ENCODE peak calls at places on chromosomes 7 and 10, in six cellular contexts. Y, S, P, E, C and Z are unnamed samples.

GRCh38 chr7:55132890-55133551 is 114.2 kb downstream of the EGFR start:
- DNase-seq in Y (no peak), S (peak), P (no peak), E (no peak), C (no peak), Z (peak)

GRCh38 chr10:32367793-32368453 is 21.0 kb upstream of the EPC1 start:
- DNase-seq in Y (peak), S (peak), P (no peak), E (peak), C (no peak), Z (peak)

GRCh38 chr7:22481726-22482125 is 18.3 kb downstream of the STEAP1B start:
- DNase-seq in Y (no peak), S (peak), P (no peak), E (no peak), C (no peak), Z (no peak)

GRCh38 chr7:1445341-1445740 is 13.9 kb downstream of the MICALL2 start:
- DNase-seq in Y (no peak), S (no peak), P (no peak), E (no peak), C (no peak), Z (no peak)

GRCh38 chr7:116368960-116369359 is 130.6 kb upstream of the CAV2 start:
- DNase-seq in Y (no peak), S (no peak), P (no peak), E (peak), C (no peak), Z (no peak)

GRCh38 chr7:28889290-28889689 is 68.8 kb downstream of the TRIL start:
- DNase-seq in Y (peak), S (no peak), P (no peak), E (no peak), C (no peak), Z (no peak)

GRCh38 chr10:86942441-86943315 is 14.7 kb downstream of the MMRN2 start:
- DNase-seq in Y (no peak), S (no peak), P (no peak), E (no peak), C (no peak), Z (no peak)

GRCh38 chr7:95525503-95525902 is 39.8 kb downstream of the ASB4 start:
- DNase-seq in Y (no peak), S (peak), P (no peak), E (no peak), C (no peak), Z (no peak)

GRCh38 chr10:123804716-123805115 is 86.9 kb downstream of the CPXM2 start:
- DNase-seq in Y (no peak), S (no peak), P (no peak), E (no peak), C (no peak), Z (no peak)

GRCh38 chr7:130441408-130441854 is 615 bp upstream of the CEP41 start:
- DNase-seq in Y (peak), S (no peak), P (peak), E (peak), C (no peak), Z (peak)

GRCh38 chr7:39091774-39092173 is 114.1 kb downstream of the POU6F2 start:
- DNase-seq in Y (no peak), S (no peak), P (no peak), E (no peak), C (no peak), Z (no peak)

GRCh38 chr10:12434277-12434676 is 84.9 kb downstream of the CAMK1D start:
- DNase-seq in Y (no peak), S (no peak), P (no peak), E (no peak), C (no peak), Z (no peak)

GRCh38 chr7:142188846-142189245 is 69.0 kb downstream of the PRSS58 start:
- DNase-seq in Y (no peak), S (no peak), P (no peak), E (peak), C (no peak), Z (no peak)

GRCh38 chr7:47507514-47507913 is 74.4 kb downstream of the TNS3 start:
- DNase-seq in Y (no peak), S (no peak), P (no peak), E (no peak), C (no peak), Z (no peak)

GRCh38 chr10:97584060-97584797 is at the start of gene HOGA1:
- DNase-seq in Y (peak), S (peak), P (no peak), E (peak), C (no peak), Z (peak)

GRCh38 chr7:158375034-158375433 is 212.6 kb downstream of the PTPRN2 start:
- DNase-seq in Y (no peak), S (no peak), P (no peak), E (no peak), C (no peak), Z (no peak)

GRCh38 chr7:6127129-6127490 is 95.9 kb downstream of the ANKRD61 start:
- DNase-seq in Y (no peak), S (no peak), P (no peak), E (no peak), C (no peak), Z (no peak)

GRCh38 chr7:27774717-27775328 is 34.9 kb downstream of the TAX1BP1 start:
- DNase-seq in Y (no peak), S (peak), P (peak), E (peak), C (no peak), Z (peak)

GRCh38 chr7:5441840-5442513 is 18.3 kb upstream of the TNRC18 start:
- DNase-seq in Y (no peak), S (no peak), P (no peak), E (no peak), C (no peak), Z (no peak)

GRCh38 chr10:58888957-58889356 is 287.5 kb upstream of the PHYHIPL start:
- DNase-seq in Y (no peak), S (no peak), P (no peak), E (no peak), C (no peak), Z (no peak)

GRCh38 chr10:110600487-110601101 is 33.1 kb downstream of the SMC3 start:
- DNase-seq in Y (peak), S (peak), P (peak), E (peak), C (peak), Z (peak)

GRCh38 chr7:157903715-157904114 is 566.9 kb downstream of the DNAJB6 start:
- DNase-seq in Y (no peak), S (no peak), P (no peak), E (no peak), C (no peak), Z (no peak)

GRCh38 chr7:48454750-48455192 is 283.5 kb downstream of the ABCA13 start:
- DNase-seq in Y (peak), S (no peak), P (no peak), E (no peak), C (no peak), Z (no peak)

GRCh38 chr10:43199684-43200537 is 61.7 kb downstream of the CSGALNACT2 start:
- DNase-seq in Y (peak), S (no peak), P (no peak), E (no peak), C (no peak), Z (no peak)

GRCh38 chr10:98411768-98412167 is 3.2 kb downstream of the PYROXD2 start:
- DNase-seq in Y (no peak), S (peak), P (no peak), E (no peak), C (no peak), Z (peak)

GRCh38 chr7:22864855-22865606 is 42.4 kb upstream of the TOMM7 start:
- DNase-seq in Y (peak), S (no peak), P (no peak), E (peak), C (no peak), Z (no peak)

GRCh38 chr10:113991091-113991860 is 52.4 kb upstream of the ADRB1 start:
- DNase-seq in Y (no peak), S (no peak), P (no peak), E (no peak), C (no peak), Z (no peak)

GRCh38 chr10:2111936-2112335 is 374.6 kb upstream of the ADARB2 start:
- DNase-seq in Y (peak), S (peak), P (no peak), E (peak), C (peak), Z (no peak)

GRCh38 chr10:78916227-78916626 is 152.5 kb upstream of the ZMIZ1 start:
- DNase-seq in Y (no peak), S (no peak), P (no peak), E (no peak), C (no peak), Z (no peak)

GRCh38 chr7:2191026-2191425 is 41.7 kb downstream of the MAD1L1 start:
- DNase-seq in Y (no peak), S (no peak), P (no peak), E (no peak), C (no peak), Z (no peak)

GRCh38 chr7:77415822-77416620 is at the start of gene GSAP:
- DNase-seq in Y (peak), S (peak), P (peak), E (peak), C (no peak), Z (no peak)

GRCh38 chr10:17423641-17424186 is 30.7 kb downstream of the ST8SIA6 start:
- DNase-seq in Y (no peak), S (no peak), P (peak), E (no peak), C (no peak), Z (no peak)

GRCh38 chr7:156219307-156220077 is 407.2 kb upstream of the SHH start:
- DNase-seq in Y (no peak), S (no peak), P (no peak), E (no peak), C (no peak), Z (no peak)

GRCh38 chr10:80444124-80444523 is 10.0 kb upstream of the TSPAN14 start:
- DNase-seq in Y (no peak), S (no peak), P (no peak), E (no peak), C (no peak), Z (no peak)

GRCh38 chr10:19937989-19938388 is 121.8 kb downstream of the PLXDC2 start:
- DNase-seq in Y (no peak), S (no peak), P (no peak), E (peak), C (no peak), Z (no peak)

GRCh38 chr10:35912615-35913170 is 270.6 kb upstream of the FZD8 start:
- DNase-seq in Y (no peak), S (peak), P (no peak), E (peak), C (no peak), Z (peak)

GRCh38 chr7:116591202-116592040 is 66.6 kb downstream of the CAV1 start:
- DNase-seq in Y (no peak), S (peak), P (no peak), E (no peak), C (no peak), Z (peak)

GRCh38 chr7:112880786-112881418 is 90.7 kb upstream of the TMEM168 start:
- DNase-seq in Y (no peak), S (no peak), P (no peak), E (no peak), C (no peak), Z (no peak)

GRCh38 chr10:110535958-110536891 is 31.3 kb upstream of the SMC3 start:
- DNase-seq in Y (peak), S (peak), P (no peak), E (no peak), C (no peak), Z (peak)

GRCh38 chr7:41621953-41622831 is 80.7 kb downstream of the INHBA start:
- DNase-seq in Y (no peak), S (no peak), P (no peak), E (no peak), C (no peak), Z (no peak)
- H2BK5ac ChIP-seq in Y (no peak), S (no peak), P (no peak), E (no peak), C (no peak), Z (no peak)

GRCh38 chr7:10931161-10931560 is 42.5 kb upstream of the PHF14 start:
- DNase-seq in Y (peak), S (no peak), P (no peak), E (no peak), C (no peak), Z (no peak)

GRCh38 chr7:10939911-10940747 is 33.5 kb upstream of the PHF14 start:
- DNase-seq in Y (peak), S (peak), P (peak), E (peak), C (peak), Z (peak)

GRCh38 chr7:10939237-10939910 is 34.3 kb upstream of the PHF14 start:
- DNase-seq in Y (no peak), S (no peak), P (no peak), E (no peak), C (no peak), Z (no peak)

GRCh38 chr7:10930551-10930950 is 43.1 kb upstream of the PHF14 start:
- DNase-seq in Y (no peak), S (no peak), P (no peak), E (no peak), C (no peak), Z (no peak)

GRCh38 chr7:10934292-10934691 is 39.4 kb upstream of the PHF14 start:
- DNase-seq in Y (no peak), S (peak), P (no peak), E (no peak), C (no peak), Z (peak)
- H3K27ac ChIP-seq in Y (no peak), S (no peak), P (no peak), E (no peak), C (no peak), Z (peak)

DNA sequence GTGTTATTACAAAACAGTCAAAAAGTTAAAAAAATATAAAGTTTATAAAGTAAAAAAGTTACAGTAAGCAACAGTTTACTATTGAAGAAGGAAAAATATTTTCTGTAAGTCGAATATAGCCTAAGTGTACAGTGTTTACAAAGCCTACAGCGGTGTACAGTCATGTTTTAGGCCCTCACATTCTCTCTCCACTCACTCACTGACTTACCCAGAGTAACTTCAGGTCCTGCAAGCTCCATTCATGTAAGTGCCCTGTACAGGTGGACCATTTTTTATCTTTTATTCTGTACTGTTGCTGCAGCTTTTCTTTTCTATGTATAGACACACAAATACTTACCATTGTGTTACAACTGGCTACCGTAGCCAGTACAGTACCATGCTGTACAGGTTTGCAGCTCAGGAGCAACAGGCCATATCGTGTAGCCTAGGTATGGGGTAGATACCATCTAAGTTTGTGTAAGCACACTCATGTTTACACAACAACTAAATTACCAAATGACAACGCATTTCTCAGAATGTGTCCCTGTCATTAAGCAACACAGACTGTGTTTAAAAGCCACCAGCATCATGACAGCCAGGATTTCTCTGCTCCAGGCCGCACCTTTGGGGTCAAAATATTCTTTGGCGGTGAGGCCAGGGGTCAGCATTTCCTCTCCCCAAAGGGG is 67.2 kb downstream of the DLG5 start:
- DNase-seq in Y (no peak), S (no peak), P (no peak), E (no peak), C (no peak), Z (peak)
- H2BK5ac ChIP-seq in Y (no peak), S (no peak), P (no peak), E (no peak), C (no peak), Z (no peak)

GRCh38 chr7:135757719-135758411 is 9.3 kb upstream of the FAM180A start:
- DNase-seq in Y (no peak), S (no peak), P (no peak), E (no peak), C (no peak), Z (peak)
- H3K27ac ChIP-seq in Y (no peak), S (no peak), P (peak), E (no peak), C (no peak), Z (peak)

GRCh38 chr7:100102950-100103840 is 1.8 kb downstream of the AP4M1 start:
- DNase-seq in Y (no peak), S (peak), P (no peak), E (no peak), C (no peak), Z (peak)

GRCh38 chr7:100099452-100099851 is 1.7 kb downstream of the MCM7 start:
- DNase-seq in Y (no peak), S (no peak), P (no peak), E (no peak), C (no peak), Z (no peak)

GRCh38 chr7:100101016-100101862 is at the start of the genes AP4M1 and MCM7:
- DNase-seq in Y (peak), S (peak), P (peak), E (peak), C (peak), Z (peak)

GRCh38 chr7:100098913-100099312 is 2.3 kb downstream of the MCM7 start:
- DNase-seq in Y (no peak), S (no peak), P (no peak), E (no peak), C (no peak), Z (no peak)

DNA sequence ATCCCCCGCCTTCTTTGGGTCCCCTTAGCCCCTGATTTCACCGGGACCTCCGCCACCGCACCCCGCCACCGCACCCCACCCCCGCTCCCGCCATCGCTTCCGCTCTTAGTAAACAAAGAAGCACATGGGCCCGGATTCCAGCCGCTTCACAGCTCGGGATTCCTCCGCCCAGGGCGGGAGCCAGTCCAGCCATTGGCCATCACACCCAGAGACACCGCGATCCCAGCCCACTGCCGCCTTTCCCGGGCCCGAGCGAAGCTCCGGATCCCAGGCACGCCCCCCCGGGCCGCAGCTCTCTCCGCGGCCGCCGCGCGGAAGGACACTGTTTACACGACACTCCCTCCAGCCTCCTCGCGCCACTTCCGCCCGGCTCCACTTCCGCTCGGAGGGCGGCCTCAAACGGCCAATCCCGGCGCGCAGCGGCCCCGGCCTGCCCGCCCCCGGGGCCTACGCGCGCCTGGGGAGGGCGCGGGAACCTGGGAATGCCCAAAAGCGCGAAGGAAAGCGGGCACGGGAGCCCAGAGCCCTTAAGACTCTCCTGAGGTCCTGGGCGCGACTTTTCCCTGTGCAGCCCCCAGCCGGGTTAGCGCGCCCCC is 679 bp downstream of the MCM7 start:
- DNase-seq in Y (peak), S (peak), P (peak), E (peak), C (no peak), Z (peak)
- H2BK5ac ChIP-seq in Y (peak), S (no peak), P (peak), E (peak), C (peak), Z (peak)

GRCh38 chr10:67086324-67087139 is 160.7 kb downstream of the LRRTM3 start:
- DNase-seq in Y (no peak), S (no peak), P (no peak), E (no peak), C (no peak), Z (no peak)

GRCh38 chr10:67088035-67088434 is 162.2 kb downstream of the LRRTM3 start:
- DNase-seq in Y (no peak), S (no peak), P (no peak), E (no peak), C (no peak), Z (no peak)

DNA sequence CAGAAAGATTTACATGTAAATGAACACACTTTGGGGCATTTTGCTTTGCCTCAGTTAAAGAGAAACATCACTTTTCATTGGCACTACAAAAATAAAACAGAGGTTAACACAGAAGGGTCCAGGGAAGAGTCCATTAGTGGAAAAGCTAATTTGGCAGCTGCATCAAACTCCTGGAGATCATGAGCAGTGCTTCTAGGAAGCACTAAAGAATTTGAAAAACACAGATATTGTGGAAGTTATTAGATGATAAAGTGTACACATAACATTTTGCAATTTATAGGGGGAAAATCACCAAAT is 161.3 kb downstream of the LRRTM3 start:
- DNase-seq in Y (no peak), S (no peak), P (no peak), E (no peak), C (no peak), Z (no peak)
- H3K27ac ChIP-seq in Y (no peak), S (no peak), P (no peak), E (no peak), C (no peak), Z (no peak)

GRCh38 chr7:85021090-85021704 is 165.7 kb downstream of the SEMA3D start:
- DNase-seq in Y (no peak), S (peak), P (no peak), E (no peak), C (no peak), Z (peak)
- H2BK5ac ChIP-seq in Y (no peak), S (no peak), P (no peak), E (no peak), C (no peak), Z (no peak)

GRCh38 chr10:125132331-125132730 is 28.0 kb downstream of the CTBP2 start:
- DNase-seq in Y (no peak), S (peak), P (no peak), E (no peak), C (no peak), Z (peak)

GRCh38 chr10:125128397-125129075 is 31.8 kb downstream of the CTBP2 start:
- DNase-seq in Y (no peak), S (no peak), P (no peak), E (no peak), C (no peak), Z (peak)

GRCh38 chr10:125129076-125129458 is 31.3 kb downstream of the CTBP2 start:
- DNase-seq in Y (no peak), S (no peak), P (no peak), E (no peak), C (no peak), Z (no peak)

GRCh38 chr10:125130260-125130659 is 30.1 kb downstream of the CTBP2 start:
- DNase-seq in Y (no peak), S (no peak), P (no peak), E (no peak), C (no peak), Z (no peak)

GRCh38 chr10:125130886-125131285 is 29.5 kb downstream of the CTBP2 start:
- DNase-seq in Y (no peak), S (no peak), P (no peak), E (no peak), C (no peak), Z (no peak)
- H3K27ac ChIP-seq in Y (no peak), S (no peak), P (no peak), E (no peak), C (no peak), Z (no peak)